ENCODE peak calls at places on chromosomes 5 and 9, in four cellular contexts. W is GM10248, F is AG10803, C is neuronal stem cell. G is an unnamed sample.

GRCh38 chr5:176596689-176597416 is 13.1 kb downstream of the GPRIN1 start:
- DNase-seq in W (peak), F (peak), C (no peak), G (no peak)

GRCh38 chr9:128128836-128129590 is 1.5 kb upstream of the PTGES2 start:
- DNase-seq in W (no peak), F (no peak), C (no peak), G (no peak)

GRCh38 chr5:510521-510920 is 13.7 kb downstream of the SLC9A3 start:
- DNase-seq in W (no peak), F (no peak), C (no peak), G (no peak)

GRCh38 chr9:137423810-137424291 is 658 bp downstream of the NOXA1 start:
- DNase-seq in W (no peak), F (no peak), C (no peak), G (no peak)

GRCh38 chr5:78624011-78624541 is 24.5 kb downstream of the LHFPL2 start:
- DNase-seq in W (no peak), F (no peak), C (no peak), G (no peak)

GRCh38 chr5:28009526-28010025 is 971.2 kb upstream of the CDH9 start:
- DNase-seq in W (no peak), F (no peak), C (no peak), G (peak)

GRCh38 chr5:158166424-158166823 is 307.5 kb upstream of the CLINT1 start:
- DNase-seq in W (no peak), F (no peak), C (no peak), G (no peak)

GRCh38 chr5:115033861-115034260 is 135.8 kb downstream of the TRIM36 start:
- DNase-seq in W (no peak), F (peak), C (peak), G (no peak)

GRCh38 chr5:42689391-42689790 is 67.2 kb upstream of the CCDC152 start:
- DNase-seq in W (no peak), F (no peak), C (no peak), G (no peak)

GRCh38 chr5:33557605-33558004 is 116.8 kb downstream of the TARS1 start:
- DNase-seq in W (no peak), F (no peak), C (no peak), G (no peak)

GRCh38 chr9:136578915-136579637 is 33.2 kb upstream of the NOTCH1 start:
- DNase-seq in W (no peak), F (no peak), C (no peak), G (no peak)

GRCh38 chr9:133708770-133709611 is 29.2 kb downstream of the SARDH start:
- DNase-seq in W (peak), F (no peak), C (no peak), G (no peak)

GRCh38 chr9:99251157-99251556 is 29.1 kb downstream of the SEC61B start:
- DNase-seq in W (no peak), F (no peak), C (no peak), G (no peak)

GRCh38 chr5:151115272-151115905 is 34.6 kb upstream of the TNIP1 start:
- DNase-seq in W (peak), F (peak), C (peak), G (peak)

GRCh38 chr5:150043657-150044333 is 42.6 kb downstream of the CSF1R start:
- DNase-seq in W (no peak), F (no peak), C (no peak), G (no peak)

GRCh38 chr5:37823433-37824152 is 16.2 kb downstream of the GDNF start:
- DNase-seq in W (no peak), F (no peak), C (no peak), G (no peak)

GRCh38 chr5:28473531-28474107 is 1435.2 kb upstream of the CDH9 start:
- DNase-seq in W (no peak), F (no peak), C (peak), G (peak)

GRCh38 chr5:1793301-1793740 is 6.3 kb downstream of the MRPL36 start:
- DNase-seq in W (no peak), F (peak), C (no peak), G (peak)

GRCh38 chr5:169628891-169629290 is 8.2 kb upstream of the DOCK2 start:
- DNase-seq in W (no peak), F (peak), C (no peak), G (peak)

GRCh38 chr9:82488702-82489578 is 500.4 kb downstream of the SPATA31D1 start:
- DNase-seq in W (no peak), F (peak), C (no peak), G (peak)

GRCh38 chr9:112334319-112334828 is 955 bp upstream of the PTBP3 start:
- DNase-seq in W (peak), F (peak), C (no peak), G (peak)

GRCh38 chr5:137365126-137365865 is 133.8 kb downstream of the SPOCK1 start:
- DNase-seq in W (no peak), F (peak), C (no peak), G (no peak)

GRCh38 chr9:1200847-1201251 is 150.7 kb downstream of the DMRT2 start:
- DNase-seq in W (no peak), F (no peak), C (no peak), G (no peak)

GRCh38 chr9:110452227-110452801 is 114.7 kb upstream of the TXNDC8 start:
- DNase-seq in W (no peak), F (peak), C (no peak), G (peak)

GRCh38 chr5:76083555-76084495 is 642 bp downstream of the SV2C start:
- DNase-seq in W (peak), F (no peak), C (peak), G (peak)

GRCh38 chr5:139915834-139916233 is 120.2 kb downstream of the PSD2 start:
- DNase-seq in W (no peak), F (no peak), C (no peak), G (no peak)

GRCh38 chr5:168176251-168176650 is 115.2 kb upstream of the WWC1 start:
- DNase-seq in W (no peak), F (peak), C (no peak), G (no peak)

GRCh38 chr9:122835313-122835731 is 6.9 kb upstream of the PDCL start:
- DNase-seq in W (peak), F (no peak), C (no peak), G (no peak)

GRCh38 chr5:74257645-74258328 is 382.7 kb downstream of the ENC1 start:
- DNase-seq in W (no peak), F (peak), C (no peak), G (no peak)

GRCh38 chr5:10635257-10635860 is 71.5 kb downstream of the ANKRD33B start:
- DNase-seq in W (peak), F (peak), C (no peak), G (peak)

GRCh38 chr9:72203205-72203803 is 54.1 kb downstream of the GDA start:
- DNase-seq in W (peak), F (peak), C (no peak), G (peak)